ENCODE peak calls at places on chromosomes 16 and 17, in six cellular contexts. Q, J, P, F, M and W are unnamed samples.

GRCh38 chr16:14013571-14014283 is 57.4 kb upstream of the MRTFB start:
- DNase-seq in F (no peak), J (no peak), M (no peak), P (no peak), Q (no peak), W (peak)

GRCh38 chr17:7444682-7445010 is 215 bp upstream of the CHRNB1 start:
- DNase-seq in J (no peak), Q (no peak), M (no peak), P (no peak), F (no peak), W (no peak)

GRCh38 chr16:73000020-73000906 is 47.7 kb downstream of the ZFHX3 start:
- DNase-seq in P (peak), F (no peak), J (no peak), M (no peak), Q (peak), W (no peak)

GRCh38 chr16:49458221-49458620 is 84.6 kb downstream of the C16orf78 start:
- DNase-seq in J (no peak), F (no peak), M (peak), P (no peak), Q (no peak), W (peak)

GRCh38 chr17:57335195-57335792 is 79.0 kb downstream of the MSI2 start:
- DNase-seq in P (no peak), Q (no peak), M (no peak), F (no peak), J (no peak), W (no peak)

GRCh38 chr16:22784690-22785214 is 29.2 kb upstream of the HS3ST2 start:
- DNase-seq in M (no peak), Q (no peak), J (no peak), F (no peak), P (no peak), W (no peak)

GRCh38 chr17:35210741-35211140 is 16.5 kb upstream of the SLC35G3 start:
- DNase-seq in M (no peak), F (no peak), J (no peak), P (no peak), Q (no peak), W (no peak)

GRCh38 chr16:29674188-29674587 is 4.8 kb upstream of the QPRT start:
- DNase-seq in M (no peak), P (peak), Q (peak), F (no peak), J (no peak), W (no peak)

GRCh38 chr16:53087101-53087500 is 32.3 kb downstream of the CHD9 start:
- DNase-seq in J (no peak), M (no peak), F (no peak), Q (no peak), P (no peak), W (no peak)

GRCh38 chr16:66569131-66569530 is 2.9 kb downstream of the CMTM1 start:
- DNase-seq in J (no peak), F (no peak), Q (no peak), P (no peak), M (no peak), W (no peak)

GRCh38 chr17:4448197-4448980 is 14.6 kb downstream of the SPNS3 start:
- DNase-seq in Q (no peak), F (no peak), J (no peak), M (no peak), P (no peak), W (no peak)

GRCh38 chr16:65790768-65791167 is 575.7 kb upstream of the CDH5 start:
- DNase-seq in F (no peak), M (no peak), J (no peak), P (no peak), Q (no peak), W (no peak)

GRCh38 chr17:1147664-1148063 is 32.1 kb downstream of the ABR start:
- DNase-seq in J (no peak), M (peak), F (no peak), Q (no peak), P (no peak), W (no peak)

GRCh38 chr17:56099649-56100048 is 53.6 kb upstream of the ANKFN1 start:
- DNase-seq in Q (no peak), M (no peak), F (no peak), J (no peak), P (no peak), W (no peak)

GRCh38 chr17:40699880-40700279 is 3.7 kb downstream of the KRT24 start:
- DNase-seq in J (no peak), P (no peak), Q (no peak), M (no peak), F (no peak), W (no peak)

GRCh38 chr16:79081292-79082066 is 519.1 kb downstream of the MAF start:
- DNase-seq in Q (no peak), M (no peak), J (peak), P (no peak), F (no peak), W (no peak)

GRCh38 chr17:6910987-6911603 is 79.6 kb upstream of the TEKT1 start:
- DNase-seq in F (peak), M (no peak), P (no peak), Q (no peak), J (no peak), W (no peak)

GRCh38 chr16:12679660-12680272 is 123.9 kb downstream of the CPPED1 start:
- DNase-seq in P (no peak), J (no peak), Q (no peak), F (no peak), M (no peak), W (no peak)

GRCh38 chr16:12646490-12647274 is 157.0 kb downstream of the CPPED1 start:
- DNase-seq in M (no peak), J (peak), F (peak), Q (peak), P (no peak), W (peak)

GRCh38 chr16:89426736-89427525 is 63.4 kb downstream of the ANKRD11 start:
- DNase-seq in M (no peak), P (no peak), J (no peak), Q (no peak), F (no peak), W (no peak)

GRCh38 chr17:81621494-81622230 is 15.2 kb downstream of the NPLOC4 start:
- DNase-seq in F (no peak), J (no peak), Q (no peak), P (no peak), M (no peak), W (no peak)

GRCh38 chr16:84177740-84178070 is 9.2 kb downstream of the TAF1C start:
- DNase-seq in Q (no peak), J (no peak), M (no peak), P (no peak), F (no peak), W (no peak)

GRCh38 chr17:65537845-65538678 is 23.4 kb downstream of the AXIN2 start:
- DNase-seq in M (no peak), Q (no peak), P (no peak), F (no peak), J (peak), W (peak)

GRCh38 chr17:32783602-32784001 is 93.3 kb downstream of the MYO1D start:
- DNase-seq in J (no peak), Q (no peak), M (no peak), F (peak), P (no peak), W (no peak)

GRCh38 chr17:7550359-7550758 is 1.5 kb downstream of the TNFSF12 start:
- DNase-seq in Q (no peak), P (no peak), M (no peak), J (no peak), F (no peak), W (no peak)

GRCh38 chr16:57639172-57639571 is 10.7 kb downstream of the ADGRG1 start:
- DNase-seq in P (peak), J (no peak), Q (peak), M (no peak), F (peak), W (no peak)

GRCh38 chr17:73335591-73336503 is 24.0 kb upstream of the CDC42EP4 start:
- DNase-seq in J (no peak), F (no peak), M (no peak), P (no peak), Q (no peak), W (no peak)

GRCh38 chr16:58652741-58653140 is 23.1 kb upstream of the CNOT1 start:
- DNase-seq in J (no peak), P (no peak), F (no peak), M (no peak), Q (no peak), W (no peak)

GRCh38 chr17:40065041-40065770 is 2.4 kb downstream of the THRA start:
- DNase-seq in Q (no peak), F (no peak), J (no peak), M (no peak), P (peak), W (no peak)

GRCh38 chr17:31586946-31587345 is 195.5 kb downstream of the RAB11FIP4 start:
- DNase-seq in Q (no peak), J (no peak), M (no peak), F (no peak), P (no peak), W (no peak)

GRCh38 chr16:82361885-82362284 is 191.9 kb upstream of the MPHOSPH6 start:
- DNase-seq in J (no peak), M (no peak), P (no peak), Q (no peak), F (no peak), W (no peak)

GRCh38 chr17:44760474-44761308 is 1.9 kb downstream of the ADAM11 start:
- DNase-seq in F (no peak), P (no peak), J (no peak), Q (no peak), M (no peak), W (no peak)

GRCh38 chr17:68172461-68172954 is 75.3 kb upstream of the AMZ2 start:
- DNase-seq in Q (peak), P (peak), M (peak), F (peak), J (peak), W (peak)